ENCODE peak calls at places on chromosome 6, in nine cellular contexts. E is iPS-NIHi11, N is non-pigmented ciliary epithelial cell, G is IMR-90, Y is uterus, K is foreskin keratinocyte, T is ovary, L is activated T-helper 1 cell treated with Interleukin-2 at 50 U/mL for 16 hours, B is H54. O is an unnamed sample.

GRCh38 chr6:18207949-18208348 is 52.7 kb downstream of the KDM1B start:
- DNase-seq in K (no peak), L (no peak), Y (no peak), G (no peak), T (no peak), B (no peak), E (no peak), N (no peak), O (no peak)

GRCh38 chr6:25392372-25392771 is 113.2 kb downstream of the CARMIL1 start:
- DNase-seq in N (no peak), B (no peak), E (no peak), L (no peak), K (no peak), Y (no peak), T (no peak), G (no peak), O (no peak)

GRCh38 chr6:142537612-142538478 is 236.0 kb downstream of the ADGRG6 start:
- DNase-seq in Y (no peak), K (no peak), N (no peak), L (no peak), T (no peak), B (no peak), E (peak), G (peak), O (no peak)

GRCh38 chr6:129730477-129731165 is 20.6 kb upstream of the ARHGAP18 start:
- DNase-seq in K (no peak), G (no peak), T (no peak), E (peak), Y (no peak), B (no peak), N (no peak), L (no peak), O (peak)

GRCh38 chr6:66772785-66773184 is 1065.8 kb upstream of the EYS start:
- DNase-seq in T (no peak), K (no peak), N (peak), E (no peak), Y (peak), G (no peak), L (no peak), B (no peak), O (no peak)

GRCh38 chr6:12060780-12061619 is 48.9 kb downstream of the HIVEP1 start:
- DNase-seq in T (no peak), E (peak), B (peak), Y (peak), L (peak), N (peak), K (peak), G (peak), O (peak)

GRCh38 chr6:132388291-132388690 is 13.0 kb downstream of the MOXD1 start:
- DNase-seq in N (no peak), K (peak), G (no peak), Y (no peak), E (no peak), B (no peak), T (no peak), L (no peak), O (no peak)

GRCh38 chr6:166365806-166366205 is 16.9 kb downstream of the MPC1 start:
- DNase-seq in Y (no peak), N (no peak), L (no peak), T (no peak), E (no peak), B (no peak), K (no peak), G (peak), O (peak)

GRCh38 chr6:136745300-136745699 is 47.0 kb downstream of the MAP3K5 start:
- DNase-seq in L (no peak), Y (no peak), B (no peak), G (no peak), N (no peak), K (no peak), E (no peak), T (no peak), O (no peak)